ENCODE peak calls at places on chromosomes 11 and 22, in four cellular contexts. Z, S, B and G are unnamed samples.

GRCh38 chr11:12973529-12974181 is 35.5 kb upstream of the RASSF10 start:
- DNase-seq in B (no peak), Z (no peak), S (no peak), G (no peak)

GRCh38 chr11:34468209-34468841 is 29.6 kb downstream of the CAT start:
- DNase-seq in B (peak; percentile 14), Z (peak; percentile 12), S (peak; percentile 40), G (no peak)

GRCh38 chr22:46748948-46749681 is 11.1 kb upstream of the CERK start:
- DNase-seq in S (no peak), B (peak; percentile 49), Z (peak; percentile 72), G (no peak)

GRCh38 chr11:123235117-123235686 is 40.2 kb upstream of the CLMP start:
- DNase-seq in B (no peak), Z (no peak), S (no peak), G (peak; percentile 61)

GRCh38 chr11:119863811-119864601 is 135.0 kb upstream of the NECTIN1 start:
- DNase-seq in S (no peak), Z (no peak), B (no peak), G (peak; percentile 59)

GRCh38 chr22:19959587-19960490 is 18.2 kb upstream of the TXNRD2 start:
- DNase-seq in B (no peak), Z (no peak), S (no peak), G (no peak)

GRCh38 chr22:37906364-37907008 is 389 bp downstream of the MICALL1 start:
- DNase-seq in Z (no peak), S (peak; percentile 79), B (no peak), G (peak; percentile 53)

GRCh38 chr11:499201-500076 is 7.6 kb downstream of the RNH1 start:
- DNase-seq in S (no peak), Z (no peak), B (no peak), G (no peak)

GRCh38 chr11:69265911-69266510 is 27.9 kb upstream of the MYEOV start:
- DNase-seq in Z (no peak), S (no peak), B (no peak), G (no peak)

GRCh38 chr22:39715778-39716495 is 145.4 kb downstream of the CACNA1I start:
- DNase-seq in Z (no peak), S (no peak), B (no peak), G (no peak)

GRCh38 chr11:133829566-133829965 is 15.7 kb downstream of the SPATA19 start:
- DNase-seq in B (no peak), S (no peak), Z (no peak), G (no peak)

GRCh38 chr22:31155425-31155824 is 4.6 kb upstream of the RNF185 start:
- DNase-seq in Z (peak; percentile 69), B (peak; percentile 80), S (no peak), G (no peak)

GRCh38 chr11:33899383-33900037 is 7.6 kb upstream of the LMO2 start:
- DNase-seq in B (peak; percentile 66), Z (peak; percentile 79), S (no peak), G (no peak)

GRCh38 chr11:65655570-65656332 is 7.0 kb downstream of the RELA start:
- DNase-seq in Z (no peak), S (peak; percentile 4), B (no peak), G (no peak)

GRCh38 chr11:65654375-65655349 is 8.1 kb downstream of the RELA start:
- DNase-seq in S (peak; percentile 4), Z (no peak), B (no peak), G (no peak)

GRCh38 chr11:65658174-65659021 is 4.3 kb downstream of the RELA start:
- DNase-seq in B (no peak), S (peak; percentile 0), Z (no peak), G (no peak)

GRCh38 chr11:65660038-65660437 is 2.7 kb downstream of the RELA start:
- DNase-seq in B (no peak), S (no peak), Z (no peak), G (no peak)

DNA sequence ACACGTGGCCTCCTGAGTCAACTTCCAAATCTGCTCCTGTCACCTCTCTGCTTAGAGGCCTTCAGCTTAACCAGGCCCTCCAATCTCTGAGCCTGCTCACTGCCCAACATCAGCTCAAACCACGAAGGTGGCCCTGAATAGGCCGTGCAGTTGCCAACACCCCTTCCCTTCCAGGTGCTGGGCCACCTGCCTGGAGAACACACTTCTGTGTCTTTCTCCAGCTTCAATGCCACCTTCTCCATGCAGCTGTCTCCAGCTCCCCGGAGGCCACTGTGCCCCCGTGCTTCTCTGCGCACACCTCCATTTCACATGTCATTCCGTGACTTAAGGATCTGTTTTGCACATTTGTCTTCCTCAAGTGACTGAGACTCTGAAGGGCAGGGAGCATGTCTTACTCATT is 5.3 kb downstream of the RELA start:
- DNase-seq in S (no peak), Z (no peak), B (no peak), G (no peak)
- TF ChIP-seq CTCF in S (no peak), Z (no peak), B (no peak), G (no peak)

GRCh38 chr11:45174168-45174835 is 27.9 kb downstream of the PRDM11 start:
- DNase-seq in B (no peak), S (no peak), Z (no peak), G (no peak)
- TF ChIP-seq CTCF in B (no peak), S (no peak), Z (no peak), G (no peak)

GRCh38 chr22:24224468-24224867 is 20.4 kb downstream of the GGT5 start:
- DNase-seq in Z (no peak), S (no peak), B (no peak), G (no peak)
- TF ChIP-seq CTCF in Z (no peak), S (no peak), B (no peak), G (no peak)

DNA sequence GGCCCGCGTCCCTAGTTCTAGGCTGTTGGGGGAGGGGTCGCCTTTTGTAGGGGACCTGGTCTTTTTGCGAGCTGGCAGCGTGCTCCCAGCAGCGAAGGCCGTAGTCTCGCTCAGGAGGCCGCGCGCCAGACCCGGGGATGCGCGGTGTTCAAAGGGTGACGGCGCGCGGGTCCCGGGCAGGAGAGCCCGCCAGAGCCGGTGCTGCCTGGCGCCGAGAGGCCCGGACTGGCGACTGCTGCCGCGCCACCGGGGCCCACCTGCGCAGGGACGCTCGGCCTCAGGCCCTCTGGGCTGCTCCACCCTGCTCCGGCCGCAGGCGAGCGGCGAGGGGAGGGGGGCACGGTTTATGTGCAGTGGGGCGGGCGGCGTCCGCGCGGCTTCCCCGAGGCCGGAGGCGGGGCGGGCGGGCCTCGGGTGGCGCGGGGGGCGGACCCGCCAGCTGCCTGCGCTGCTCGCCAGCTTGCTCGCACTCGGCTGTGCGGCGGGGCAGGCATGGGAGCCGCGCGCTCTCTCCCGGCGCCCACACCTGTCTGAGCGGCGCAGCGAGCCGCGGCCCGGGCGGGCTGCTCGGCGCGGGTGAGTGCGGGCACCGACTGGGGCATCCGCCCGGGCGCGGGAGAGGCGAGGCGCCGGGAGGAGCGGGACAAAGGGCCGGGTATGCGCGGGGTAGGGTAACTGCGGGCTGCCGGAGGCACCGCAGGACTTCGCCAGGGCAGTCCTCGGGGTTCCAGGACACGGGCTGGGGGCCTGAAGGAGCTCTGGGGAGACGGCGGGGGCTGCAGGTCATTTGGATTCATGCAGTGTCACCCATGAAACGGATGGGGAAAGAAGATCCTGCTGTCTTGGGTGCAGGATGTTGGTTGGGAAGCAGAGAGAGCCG is at the start of gene PRSS23:
- DNase-seq in Z (peak; percentile 61), B (peak; percentile 44), S (peak; percentile 52), G (peak; percentile 74)
- TF ChIP-seq CTCF in Z (no peak), B (no peak), S (no peak), G (no peak)

GRCh38 chr11:65857500-65858353 is at the start of gene CFL1:
- DNase-seq in Z (peak; percentile 98), S (peak; percentile 85), B (peak; percentile 97), G (peak; percentile 98)

GRCh38 chr11:65858354-65859133 is 564 bp upstream of the CFL1 start:
- DNase-seq in Z (no peak), S (peak; percentile 94), B (no peak), G (no peak)

GRCh38 chr11:65859812-65860277 is 388 bp upstream of the MUS81 start:
- DNase-seq in Z (no peak), S (no peak), B (no peak), G (no peak)

GRCh38 chr11:65860278-65861164 is at the start of gene MUS81:
- DNase-seq in S (peak; percentile 95), B (peak; percentile 97), Z (peak; percentile 97), G (peak; percentile 98)

DNA sequence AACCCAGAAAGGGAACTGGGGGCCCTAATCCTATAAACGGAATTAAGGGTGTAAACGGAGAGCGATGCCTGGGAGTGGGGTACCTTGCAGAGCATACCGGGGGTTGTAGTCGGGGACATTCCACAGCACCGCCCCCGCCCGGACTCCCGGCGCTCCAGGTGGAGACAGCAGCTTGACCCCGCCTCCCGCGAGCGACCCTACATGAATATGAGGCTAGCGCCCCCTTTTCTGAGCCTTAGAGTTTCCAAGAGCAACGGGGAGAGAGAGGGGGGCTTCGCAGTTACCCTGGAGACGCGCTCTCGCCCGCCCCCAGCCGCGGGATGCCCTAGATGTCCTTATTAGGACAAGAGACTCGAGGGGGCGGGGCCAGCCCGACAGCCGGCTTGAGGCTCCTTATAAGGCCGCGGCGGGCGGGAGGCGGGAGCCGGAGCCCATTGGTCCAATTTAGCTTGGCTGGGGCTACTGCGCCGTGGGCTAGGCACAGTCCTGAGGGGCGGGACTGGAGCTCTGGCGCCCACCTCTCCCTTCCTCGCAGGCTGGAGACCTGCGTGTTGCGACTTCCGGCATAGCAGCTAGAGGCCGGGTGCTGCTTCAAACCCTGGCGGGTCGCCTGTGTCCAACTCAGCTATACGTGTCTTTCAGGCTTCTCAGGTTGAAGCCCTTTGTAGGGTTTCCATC is 960 bp upstream of the MUS81 start:
- DNase-seq in S (peak; percentile 96), B (peak; percentile 98), Z (peak; percentile 97), G (peak; percentile 99)
- TF ChIP-seq CTCF in S (no peak), B (no peak), Z (no peak), G (no peak)

GRCh38 chr11:74866557-74866956 is 82.3 kb downstream of the XRRA1 start:
- DNase-seq in Z (no peak), S (no peak), B (no peak), G (no peak)

GRCh38 chr11:74871037-74871436 is 77.9 kb downstream of the XRRA1 start:
- DNase-seq in S (no peak), Z (no peak), B (no peak), G (no peak)

DNA sequence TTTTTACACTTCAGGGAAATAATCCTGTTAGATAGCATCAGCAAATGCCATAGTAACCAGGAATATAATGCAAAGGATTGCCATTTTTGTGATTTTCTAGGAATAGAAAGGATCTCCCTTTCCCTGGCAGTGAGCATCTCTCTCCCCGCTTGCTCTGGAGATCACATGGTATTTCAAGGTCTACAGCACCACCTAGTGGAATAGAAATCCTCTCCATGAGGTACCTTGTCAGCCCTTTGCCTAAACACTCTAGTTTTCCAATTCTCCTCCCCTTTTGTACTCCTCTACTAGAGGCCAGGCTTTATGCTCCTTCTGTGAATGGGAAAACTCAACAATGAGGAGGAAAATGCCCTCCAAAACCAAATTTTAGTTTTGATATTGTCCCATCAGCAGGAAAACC is 78.4 kb downstream of the XRRA1 start:
- DNase-seq in B (peak; percentile 66), Z (peak; percentile 34), S (no peak), G (no peak)
- TF ChIP-seq CTCF in B (peak; percentile 47), Z (peak; percentile 36), S (peak; percentile 1), G (peak; percentile 47)